ENCODE peak calls at places on chromosomes 5 and 9, in six cellular contexts. X is tibial nerve; C is effector memory CD4-positive, alpha-beta T cell; D is A549; B is psoas muscle; K is esophagus squamous epithelium. L is an unnamed sample.

GRCh38 chr5:154756871-154757646 is 1.9 kb downstream of the LARP1 start:
- DNase-seq in X (no peak), C (peak; percentile 34), D (no peak), B (peak; percentile 79), K (no peak), L (peak; percentile 62)

GRCh38 chr5:138954257-138955012 is 79.3 kb upstream of the LRRTM2 start:
- DNase-seq in X (no peak), C (no peak), D (no peak), B (no peak), K (no peak), L (no peak)

GRCh38 chr9:694499-695154 is 146.9 kb upstream of the DMRT1 start:
- DNase-seq in X (no peak), C (no peak), D (peak; percentile 34), B (peak; percentile 87), K (no peak), L (no peak)

GRCh38 chr9:130299785-130300615 is 34.4 kb downstream of the HMCN2 start:
- DNase-seq in X (no peak), C (no peak), D (no peak), B (peak; percentile 53), K (no peak), L (no peak)

GRCh38 chr5:174501461-174502069 is 222.8 kb upstream of the MSX2 start:
- DNase-seq in X (no peak), C (no peak), D (no peak), B (no peak), K (no peak), L (no peak)

GRCh38 chr9:3434594-3434993 is 91.2 kb downstream of the RFX3 start:
- DNase-seq in X (no peak), C (no peak), D (no peak), B (no peak), K (no peak), L (no peak)

GRCh38 chr5:73120222-73121108 is at the start of gene TMEM171:
- DNase-seq in X (no peak), C (no peak), D (peak; percentile 54), B (peak; percentile 68), K (no peak), L (peak; percentile 87)

GRCh38 chr9:35027361-35027760 is 37.8 kb downstream of the DNAJB5 start:
- DNase-seq in X (no peak), C (no peak), D (no peak), B (no peak), K (no peak), L (no peak)

GRCh38 chr5:43150748-43151147 is 30.0 kb downstream of the ZNF131 start:
- DNase-seq in X (no peak), C (no peak), D (no peak), B (no peak), K (no peak), L (no peak)

GRCh38 chr5:173771058-173771742 is 116.9 kb upstream of the CPEB4 start:
- DNase-seq in X (no peak), C (no peak), D (no peak), B (no peak), K (no peak), L (peak; percentile 76)

GRCh38 chr5:150131978-150132694 is 23.5 kb downstream of the PDGFRB start:
- DNase-seq in X (peak; percentile 55), C (no peak), D (no peak), B (no peak), K (no peak), L (peak; percentile 49)

GRCh38 chr9:28378236-28378635 is 805.0 kb upstream of the C9orf72 start:
- DNase-seq in X (no peak), C (no peak), D (no peak), B (no peak), K (no peak), L (no peak)

GRCh38 chr5:68048529-68048928 is 167.0 kb upstream of the PIK3R1 start:
- DNase-seq in X (no peak), C (no peak), D (no peak), B (no peak), K (no peak), L (no peak)

GRCh38 chr9:87662808-87663528 is 63.0 kb upstream of the CTSL start:
- DNase-seq in X (peak; percentile 81), C (no peak), D (peak; percentile 93), B (peak; percentile 85), K (no peak), L (peak; percentile 90)

DNA sequence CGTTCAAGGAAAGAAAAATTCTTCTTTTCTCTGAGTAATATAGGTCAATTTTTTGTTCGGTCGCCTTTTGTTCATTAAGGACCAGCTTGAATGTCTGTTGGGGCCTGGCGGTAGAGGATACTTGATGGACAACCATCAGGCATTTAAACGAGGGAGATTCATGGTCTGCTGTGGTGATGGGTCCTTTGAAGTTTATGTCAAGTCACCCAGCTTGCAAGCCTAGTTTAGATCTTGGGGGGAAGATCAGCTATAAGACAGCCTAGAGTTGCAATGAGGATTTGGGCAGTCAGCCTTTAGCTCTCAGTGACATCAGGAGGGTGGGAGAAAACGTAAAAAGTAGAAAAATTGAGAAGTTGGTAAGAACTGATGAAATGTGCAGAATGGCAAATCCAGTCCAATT is 80.2 kb upstream of the SPRY4 start:
- DNase-seq in X (no peak), C (no peak), D (no peak), B (no peak), K (no peak), L (no peak)
- H3K27ac ChIP-seq in X (no peak overlapping the region), C (no peak overlapping the region), D (no peak overlapping the region), B (no peak overlapping the region), K (no peak overlapping the region), L (no peak overlapping the region)

GRCh38 chr9:115369322-115369957 is 251.5 kb upstream of the TNC start:
- DNase-seq in X (no peak), C (no peak), D (no peak), B (no peak), K (no peak), L (no peak)
- H3K4me1 ChIP-seq in X (no peaks in the 10 kb centered on the region), C (no peaks in the 10 kb centered on the region), D (peaks cover 46% of the 10 kb centered on the region), B (no peaks in the 10 kb centered on the region), K (peaks cover 32% of the 10 kb centered on the region), L (no peaks in the 10 kb centered on the region)

GRCh38 chr5:102857090-102857818 is 102.1 kb downstream of the PAM start:
- DNase-seq in X (no peak), C (no peak), D (no peak), B (peak; percentile 49), K (no peak), L (no peak)
- H3K27ac ChIP-seq in X (peak overlapping the region; percentile 23), C (no peak overlapping the region), D (no peak overlapping the region), B (no peak overlapping the region), K (no peak overlapping the region), L (no peak overlapping the region)

DNA sequence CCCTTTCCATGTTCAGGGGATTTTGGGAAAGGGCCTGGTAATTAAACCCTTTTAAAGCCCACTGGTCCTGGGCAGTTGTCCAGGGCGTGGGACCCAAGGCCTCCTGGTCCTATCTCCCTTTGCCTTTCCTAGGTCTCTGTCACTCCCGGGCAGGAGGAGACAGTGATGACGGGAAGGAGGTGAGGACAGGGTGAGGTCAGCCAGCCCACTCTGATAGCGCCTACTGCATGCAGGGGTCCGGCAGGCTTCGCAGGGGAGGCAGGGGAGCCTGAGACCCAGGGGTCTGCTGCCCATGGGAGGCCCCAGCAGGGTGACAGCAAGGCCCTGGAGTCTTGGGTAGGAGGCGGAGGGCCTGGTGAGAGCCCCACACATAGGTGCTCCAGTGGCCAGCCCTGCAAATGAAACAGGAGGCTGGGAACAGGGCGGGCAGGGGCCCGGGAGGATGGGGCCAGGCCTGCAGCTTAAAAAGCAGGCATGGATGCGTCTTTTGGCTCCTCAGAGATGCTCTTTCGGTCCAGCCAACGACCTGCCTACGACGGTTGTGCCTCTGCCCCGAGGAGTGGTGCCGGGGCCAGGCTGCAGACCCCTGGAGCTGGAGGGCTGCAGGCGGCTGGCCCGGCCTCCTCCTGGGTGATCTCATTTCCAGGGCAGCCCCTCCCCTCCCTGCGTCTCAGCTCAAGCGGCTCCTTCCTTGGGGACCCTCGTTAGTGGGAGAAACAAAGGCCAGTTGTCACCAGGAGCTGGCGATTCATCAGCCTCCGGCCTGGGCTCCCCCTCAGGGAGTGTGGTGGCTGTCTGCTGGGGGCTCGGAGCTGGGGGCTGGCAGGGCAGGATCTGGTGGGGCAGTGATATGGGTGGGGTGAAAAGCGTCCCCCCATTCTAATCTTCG is 6.7 kb upstream of the RXRA start:
- DNase-seq in X (no peak), C (no peak), D (no peak), B (peak; percentile 45), K (no peak), L (no peak)
- H3K4me1 ChIP-seq in X (peaks cover 49% of the 10 kb centered on the region), C (no peaks in the 10 kb centered on the region), D (peaks cover 20% of the 10 kb centered on the region), B (peaks cover 6% of the 10 kb centered on the region), K (peaks cover 41% of the 10 kb centered on the region), L (peaks cover 8% of the 10 kb centered on the region)

GRCh38 chr5:132055808-132056609 is 4.4 kb upstream of the IL3 start:
- DNase-seq in X (no peak), C (peak; percentile 64), D (no peak), B (peak; percentile 50), K (no peak), L (peak; percentile 24)

GRCh38 chr5:132055441-132055807 is 5.0 kb upstream of the IL3 start:
- DNase-seq in X (no peak), C (no peak), D (no peak), B (no peak), K (no peak), L (no peak)

GRCh38 chr5:132053483-132053882 is 7.0 kb upstream of the IL3 start:
- DNase-seq in X (no peak), C (no peak), D (no peak), B (peak; percentile 11), K (no peak), L (no peak)

GRCh38 chr5:132054031-132054696 is 6.3 kb upstream of the IL3 start:
- DNase-seq in X (no peak), C (no peak), D (no peak), B (peak; percentile 22), K (no peak), L (no peak)

GRCh38 chr5:132054697-132055440 is 5.6 kb upstream of the IL3 start:
- DNase-seq in X (no peak), C (no peak), D (no peak), B (peak; percentile 19), K (no peak), L (no peak)
- H3K27ac ChIP-seq in X (no peak overlapping the region), C (no peak overlapping the region), D (no peak overlapping the region), B (no peak overlapping the region), K (no peak overlapping the region), L (no peak overlapping the region)

GRCh38 chr9:136091582-136092352 is 3.3 kb downstream of the NACC2 start:
- DNase-seq in X (no peak), C (no peak), D (no peak), B (peak; percentile 64), K (no peak), L (no peak)
- H3K4me1 ChIP-seq in X (peaks cover 60% of the 10 kb centered on the region), C (peaks cover 20% of the 10 kb centered on the region), D (peaks cover 57% of the 10 kb centered on the region), B (peaks cover 73% of the 10 kb centered on the region), K (peaks cover 89% of the 10 kb centered on the region), L (peaks cover 11% of the 10 kb centered on the region)

GRCh38 chr9:135992486-135993408 is 31.6 kb upstream of the UBAC1 start:
- DNase-seq in X (peak; percentile 69), C (no peak), D (peak; percentile 36), B (peak; percentile 90), K (no peak), L (peak; percentile 77)
- H3K27ac ChIP-seq in X (peak overlapping the region; percentile 96), C (peak overlapping the region; percentile 48), D (peak overlapping the region; percentile 72), B (peak overlapping the region; percentile 83), K (peak overlapping the region; percentile 72), L (peak overlapping the region; percentile 87)